ENCODE peak calls at places on chromosomes 7 and 10, in ten cellular contexts. Z is EH; K is NAMALWA; Q is CD14-positive monocyte; S is A172; A is stimulated activated CD4-positive, alpha-beta T cell treated with anti-CD3 and anti-CD28 coated beads, TNF-alpha, amount 100 ng/mL, for 4 hours; J is glutamatergic neuron; R is T-helper 2 cell; M is body of pancreas; H is left ventricle myocardium inferior. X is an unnamed sample.

GRCh38 chr10:84523509-84523908 is 195.1 kb downstream of the CCSER2 start:
- DNase-seq in Q (no peak), K (no peak), M (no peak), J (no peak), S (no peak), H (no peak), R (no peak), A (no peak), Z (no peak), X (no peak)

GRCh38 chr7:45573636-45574470 is at the start of gene ADCY1:
- DNase-seq in A (no peak), S (no peak), K (no peak), M (no peak), Q (no peak), H (peak), J (peak), Z (no peak), R (peak), X (no peak)

GRCh38 chr7:2461268-2462026 is 14.8 kb downstream of the GRIFIN start:
- DNase-seq in H (no peak), Z (no peak), A (no peak), S (no peak), Q (no peak), M (no peak), K (no peak), J (no peak), R (no peak), X (no peak)

GRCh38 chr7:42876182-42877068 is 35.4 kb downstream of the C7orf25 start:
- DNase-seq in A (peak), Z (peak), Q (no peak), R (peak), M (peak), H (no peak), J (peak), S (peak), K (peak), X (peak)

GRCh38 chr10:99619090-99619800 is 994 bp downstream of the SLC25A28 start:
- DNase-seq in A (no peak), Z (peak), M (no peak), Q (no peak), R (peak), H (no peak), K (peak), J (no peak), S (no peak), X (no peak)

GRCh38 chr7:1843921-1844335 is 173.9 kb downstream of the ELFN1 start:
- DNase-seq in M (no peak), J (peak), Q (no peak), H (peak), A (no peak), K (peak), R (no peak), S (no peak), Z (no peak), X (no peak)

GRCh38 chr10:81157649-81158048 is 619.9 kb downstream of the SH2D4B start:
- DNase-seq in J (no peak), R (no peak), K (no peak), S (no peak), M (no peak), A (no peak), H (no peak), Z (no peak), Q (no peak), X (no peak)

GRCh38 chr10:60140681-60141632 is 234.6 kb upstream of the CCDC6 start:
- DNase-seq in R (no peak), A (no peak), Z (peak), S (peak), H (peak), M (no peak), K (no peak), Q (no peak), J (no peak), X (peak)

GRCh38 chr10:113523071-113523470 is 29.8 kb upstream of the HABP2 start:
- DNase-seq in Z (no peak), H (no peak), R (no peak), S (no peak), A (no peak), M (no peak), K (no peak), Q (no peak), J (no peak), X (no peak)

GRCh38 chr7:93043393-93043985 is 74.3 kb downstream of the SAMD9 start:
- DNase-seq in K (no peak), M (peak), Q (no peak), J (peak), S (peak), A (no peak), R (no peak), Z (peak), H (peak), X (peak)

GRCh38 chr7:116210345-116211005 is at the start of gene TES:
- DNase-seq in Q (peak), A (peak), R (peak), J (peak), S (no peak), H (peak), M (peak), Z (peak), K (no peak), X (peak)

GRCh38 chr10:132360766-132361447 is 28.9 kb downstream of the LRRC27 start:
- DNase-seq in J (no peak), A (no peak), H (no peak), Q (no peak), S (no peak), Z (peak), M (no peak), R (no peak), K (peak), X (no peak)

GRCh38 chr7:48636391-48637015 is 287.8 kb upstream of the CDC14C start:
- DNase-seq in S (peak), R (no peak), K (no peak), J (no peak), M (no peak), H (peak), Z (no peak), A (no peak), Q (no peak), X (peak)

GRCh38 chr7:55569797-55570196 is 2.5 kb downstream of the VOPP1 start:
- DNase-seq in A (no peak), K (peak), H (no peak), S (no peak), R (peak), Q (no peak), J (no peak), M (no peak), Z (no peak), X (no peak)

GRCh38 chr10:100976906-100977305 is 7.6 kb downstream of the SEMA4G start:
- DNase-seq in A (no peak), Q (no peak), M (no peak), R (no peak), Z (no peak), S (no peak), K (no peak), J (no peak), H (no peak), X (no peak)

GRCh38 chr7:106501605-106502580 is 159.1 kb downstream of the CCDC71L start:
- DNase-seq in Z (no peak), J (no peak), S (no peak), K (no peak), H (no peak), M (no peak), Q (no peak), A (no peak), R (no peak), X (no peak)

GRCh38 chr7:41573017-41573416 is 129.9 kb downstream of the INHBA start:
- DNase-seq in A (no peak), K (no peak), Z (peak), M (no peak), J (no peak), Q (no peak), S (peak), R (no peak), H (no peak), X (peak)

GRCh38 chr10:127044191-127044590 is 139.0 kb downstream of the DOCK1 start:
- DNase-seq in Q (no peak), H (no peak), J (no peak), M (peak), R (no peak), Z (no peak), S (no peak), K (no peak), A (no peak), X (no peak)

GRCh38 chr7:94054130-94054529 is 50.0 kb upstream of the BET1 start:
- DNase-seq in H (no peak), Z (no peak), Q (no peak), K (peak), R (no peak), M (no peak), A (no peak), J (no peak), S (no peak), X (peak)

GRCh38 chr7:6729492-6730342 is 23.0 kb upstream of the ZNF12 start:
- DNase-seq in J (peak), S (peak), H (peak), Z (peak), A (peak), R (peak), M (peak), Q (peak), K (peak), X (peak)

GRCh38 chr7:127391591-127392181 is 822 bp downstream of the ZNF800 start:
- DNase-seq in J (peak), S (peak), A (peak), H (no peak), K (peak), R (peak), M (peak), Q (no peak), Z (peak), X (peak)

GRCh38 chr10:113569576-113569975 is 16.7 kb downstream of the HABP2 start:
- DNase-seq in J (no peak), K (no peak), Z (no peak), R (no peak), A (no peak), Q (no peak), H (peak), M (no peak), S (no peak), X (no peak)

GRCh38 chr10:83991986-83992753 is 147.1 kb upstream of the GHITM start:
- DNase-seq in J (peak), Q (no peak), H (no peak), S (peak), R (peak), A (no peak), M (peak), Z (peak), K (peak), X (peak)

GRCh38 chr10:14114791-14115190 is 215.9 kb downstream of the FRMD4A start:
- DNase-seq in R (no peak), H (no peak), K (no peak), Q (no peak), M (no peak), Z (no peak), J (no peak), A (no peak), S (no peak), X (no peak)

GRCh38 chr7:95469850-95470249 is 15.9 kb upstream of the ASB4 start:
- DNase-seq in Q (no peak), R (no peak), K (no peak), S (no peak), J (no peak), A (no peak), M (no peak), Z (no peak), H (no peak), X (no peak)

GRCh38 chr10:116417821-116418220 is 9.8 kb upstream of the PNLIPRP3 start:
- DNase-seq in K (no peak), A (no peak), R (no peak), Q (no peak), S (peak), M (no peak), Z (no peak), J (no peak), H (no peak), X (no peak)

GRCh38 chr7:70681111-70681846 is 450.7 kb upstream of the GALNT17 start:
- DNase-seq in Q (no peak), Z (no peak), A (no peak), S (no peak), R (no peak), K (no peak), H (no peak), J (peak), M (no peak), X (no peak)

GRCh38 chr7:77395543-77395942 is 20.6 kb downstream of the GSAP start:
- DNase-seq in A (no peak), S (no peak), J (no peak), M (no peak), R (no peak), H (no peak), Z (no peak), K (no peak), Q (no peak), X (no peak)

GRCh38 chr7:114825423-114825951 is 96.4 kb upstream of the MDFIC start:
- DNase-seq in A (no peak), S (no peak), Z (no peak), M (no peak), Q (no peak), K (peak), R (peak), J (no peak), H (no peak), X (peak)

GRCh38 chr7:85186083-85186520 is 754 bp downstream of the SEMA3D start:
- DNase-seq in R (no peak), S (peak), J (peak), H (no peak), M (no peak), Q (no peak), Z (peak), A (no peak), K (no peak), X (peak)

GRCh38 chr7:1847260-1848001 is 177.4 kb downstream of the ELFN1 start:
- DNase-seq in S (no peak), Z (no peak), K (no peak), Q (no peak), H (no peak), A (no peak), J (peak), R (no peak), M (no peak), X (no peak)

GRCh38 chr7:80136276-80137045 is 1.8 kb downstream of the GNAI1 start:
- DNase-seq in Z (peak), M (no peak), R (peak), Q (no peak), J (no peak), H (no peak), S (peak), A (no peak), K (no peak), X (peak)

GRCh38 chr10:112115781-112116385 is 67.7 kb downstream of the GPAM start:
- DNase-seq in R (peak), M (peak), J (peak), Q (no peak), S (peak), H (no peak), A (no peak), Z (peak), K (peak), X (peak)

GRCh38 chr10:116269612-116270011 is 3.4 kb downstream of the GFRA1 start:
- DNase-seq in Z (no peak), K (no peak), A (no peak), M (no peak), H (no peak), R (no peak), J (no peak), Q (no peak), S (no peak), X (no peak)

GRCh38 chr7:129535896-129536295 is 33.6 kb downstream of the SMKR1 start:
- DNase-seq in A (no peak), H (no peak), Q (no peak), S (no peak), K (no peak), Z (no peak), J (no peak), R (peak), M (no peak), X (no peak)

GRCh38 chr10:29157321-29157720 is 131.5 kb upstream of the LYZL1 start:
- DNase-seq in Z (no peak), J (no peak), Q (no peak), M (no peak), A (no peak), R (no peak), H (no peak), S (no peak), K (no peak), X (no peak)

GRCh38 chr7:131034166-131034881 is 293.4 kb upstream of the MKLN1 start:
- DNase-seq in Z (no peak), S (no peak), Q (no peak), M (peak), R (peak), H (no peak), K (no peak), J (no peak), A (no peak), X (no peak)